ENCODE peak calls at places on chromosomes 12 and 14, in five cellular contexts. One of them, this sample, is unnamed.

GRCh38 chr12:22064968-22065367 is 18.9 kb downstream of the CMAS start:
- DNase-seq in brain microvascular endothelial cell: no peak
- DNase-seq in cardiac muscle cell: no peak
- DNase-seq in T-helper 2 cell: no peak
- DNase-seq in activated T-helper 1 cell treated with anti-CD3 and anti-CD28 coated beads, Interleukin-12 subunit alpha, Interleukin-12 subunit beta, Interleukin-2, Interleukin-4 antibody, amounts not matched to agents 30 ng/mL and 10 ng/mL and 1 ng/mL, durations not matched to agents 14 hours and 24 hours and 36 hours: no peak
- DNase-seq in this sample: no peak

GRCh38 chr12:67919406-67919805 is 69.8 kb upstream of the IFNG-AS1 start:
- DNase-seq in brain microvascular endothelial cell: no peak
- DNase-seq in cardiac muscle cell: no peak
- DNase-seq in T-helper 2 cell: no peak
- DNase-seq in activated T-helper 1 cell treated with anti-CD3 and anti-CD28 coated beads, Interleukin-12 subunit alpha, Interleukin-12 subunit beta, Interleukin-2, Interleukin-4 antibody, amounts not matched to agents 30 ng/mL and 10 ng/mL and 1 ng/mL, durations not matched to agents 14 hours and 24 hours and 36 hours: no peak
- DNase-seq in this sample: no peak

GRCh38 chr12:132566551-132567131 is 43.7 kb downstream of the LRCOL1 start:
- DNase-seq in brain microvascular endothelial cell: no peak
- DNase-seq in cardiac muscle cell: no peak
- DNase-seq in T-helper 2 cell: no peak
- DNase-seq in activated T-helper 1 cell treated with anti-CD3 and anti-CD28 coated beads, Interleukin-12 subunit alpha, Interleukin-12 subunit beta, Interleukin-2, Interleukin-4 antibody, amounts not matched to agents 30 ng/mL and 10 ng/mL and 1 ng/mL, durations not matched to agents 14 hours and 24 hours and 36 hours: no peak
- DNase-seq in this sample: no peak

GRCh38 chr12:49482095-49483051 is 56.5 kb upstream of the KCNH3 start:
- DNase-seq in brain microvascular endothelial cell: no peak
- DNase-seq in cardiac muscle cell: no peak
- DNase-seq in T-helper 2 cell: no peak
- DNase-seq in activated T-helper 1 cell treated with anti-CD3 and anti-CD28 coated beads, Interleukin-12 subunit alpha, Interleukin-12 subunit beta, Interleukin-2, Interleukin-4 antibody, amounts not matched to agents 30 ng/mL and 10 ng/mL and 1 ng/mL, durations not matched to agents 14 hours and 24 hours and 36 hours: no peak
- DNase-seq in this sample: no peak

GRCh38 chr12:53928054-53928879 is 10.4 kb upstream of the HOXC13 start:
- DNase-seq in brain microvascular endothelial cell: no peak
- DNase-seq in cardiac muscle cell: no peak
- DNase-seq in T-helper 2 cell: no peak
- DNase-seq in activated T-helper 1 cell treated with anti-CD3 and anti-CD28 coated beads, Interleukin-12 subunit alpha, Interleukin-12 subunit beta, Interleukin-2, Interleukin-4 antibody, amounts not matched to agents 30 ng/mL and 10 ng/mL and 1 ng/mL, durations not matched to agents 14 hours and 24 hours and 36 hours: no peak
- DNase-seq in this sample: no peak

GRCh38 chr14:29822430-29822709 is 105.3 kb downstream of the PRKD1 start:
- DNase-seq in brain microvascular endothelial cell: no peak
- DNase-seq in cardiac muscle cell: no peak
- DNase-seq in T-helper 2 cell: no peak
- DNase-seq in activated T-helper 1 cell treated with anti-CD3 and anti-CD28 coated beads, Interleukin-12 subunit alpha, Interleukin-12 subunit beta, Interleukin-2, Interleukin-4 antibody, amounts not matched to agents 30 ng/mL and 10 ng/mL and 1 ng/mL, durations not matched to agents 14 hours and 24 hours and 36 hours: no peak
- DNase-seq in this sample: peak; percentile 99

GRCh38 chr12:2387051-2387834 is 334.5 kb downstream of the CACNA1C start:
- DNase-seq in brain microvascular endothelial cell: no peak
- DNase-seq in cardiac muscle cell: no peak
- DNase-seq in T-helper 2 cell: no peak
- DNase-seq in activated T-helper 1 cell treated with anti-CD3 and anti-CD28 coated beads, Interleukin-12 subunit alpha, Interleukin-12 subunit beta, Interleukin-2, Interleukin-4 antibody, amounts not matched to agents 30 ng/mL and 10 ng/mL and 1 ng/mL, durations not matched to agents 14 hours and 24 hours and 36 hours: peak; percentile 10
- DNase-seq in this sample: no peak

GRCh38 chr12:44930972-44931600 is 55.0 kb upstream of the NELL2 start:
- DNase-seq in brain microvascular endothelial cell: no peak
- DNase-seq in cardiac muscle cell: peak; percentile 79
- DNase-seq in T-helper 2 cell: no peak
- DNase-seq in activated T-helper 1 cell treated with anti-CD3 and anti-CD28 coated beads, Interleukin-12 subunit alpha, Interleukin-12 subunit beta, Interleukin-2, Interleukin-4 antibody, amounts not matched to agents 30 ng/mL and 10 ng/mL and 1 ng/mL, durations not matched to agents 14 hours and 24 hours and 36 hours: no peak
- DNase-seq in this sample: peak; percentile 13

GRCh38 chr14:55438066-55438683 is 2.2 kb downstream of the TBPL2 start:
- DNase-seq in brain microvascular endothelial cell: peak; percentile 58
- DNase-seq in cardiac muscle cell: peak; percentile 78
- DNase-seq in T-helper 2 cell: no peak
- DNase-seq in activated T-helper 1 cell treated with anti-CD3 and anti-CD28 coated beads, Interleukin-12 subunit alpha, Interleukin-12 subunit beta, Interleukin-2, Interleukin-4 antibody, amounts not matched to agents 30 ng/mL and 10 ng/mL and 1 ng/mL, durations not matched to agents 14 hours and 24 hours and 36 hours: no peak
- DNase-seq in this sample: peak; percentile 35

GRCh38 chr12:106223485-106224391 is 24.1 kb downstream of the CKAP4 start:
- DNase-seq in brain microvascular endothelial cell: peak; percentile 59
- DNase-seq in cardiac muscle cell: peak; percentile 75
- DNase-seq in T-helper 2 cell: no peak
- DNase-seq in activated T-helper 1 cell treated with anti-CD3 and anti-CD28 coated beads, Interleukin-12 subunit alpha, Interleukin-12 subunit beta, Interleukin-2, Interleukin-4 antibody, amounts not matched to agents 30 ng/mL and 10 ng/mL and 1 ng/mL, durations not matched to agents 14 hours and 24 hours and 36 hours: peak; percentile 59
- DNase-seq in this sample: no peak

GRCh38 chr12:1836854-1837411 is 16.6 kb downstream of the LRTM2 start:
- DNase-seq in brain microvascular endothelial cell: no peak
- DNase-seq in cardiac muscle cell: no peak
- DNase-seq in T-helper 2 cell: no peak
- DNase-seq in activated T-helper 1 cell treated with anti-CD3 and anti-CD28 coated beads, Interleukin-12 subunit alpha, Interleukin-12 subunit beta, Interleukin-2, Interleukin-4 antibody, amounts not matched to agents 30 ng/mL and 10 ng/mL and 1 ng/mL, durations not matched to agents 14 hours and 24 hours and 36 hours: no peak
- DNase-seq in this sample: no peak

GRCh38 chr14:104800600-104801283 is at the start of gene ZBTB42:
- DNase-seq in brain microvascular endothelial cell: peak; percentile 18
- DNase-seq in cardiac muscle cell: peak; percentile 54
- DNase-seq in T-helper 2 cell: peak; percentile 46
- DNase-seq in activated T-helper 1 cell treated with anti-CD3 and anti-CD28 coated beads, Interleukin-12 subunit alpha, Interleukin-12 subunit beta, Interleukin-2, Interleukin-4 antibody, amounts not matched to agents 30 ng/mL and 10 ng/mL and 1 ng/mL, durations not matched to agents 14 hours and 24 hours and 36 hours: peak; percentile 74
- DNase-seq in this sample: peak; percentile 82

GRCh38 chr12:99983721-99984258 is 946 bp downstream of the ANKS1B start:
- DNase-seq in brain microvascular endothelial cell: no peak
- DNase-seq in cardiac muscle cell: no peak
- DNase-seq in T-helper 2 cell: no peak
- DNase-seq in activated T-helper 1 cell treated with anti-CD3 and anti-CD28 coated beads, Interleukin-12 subunit alpha, Interleukin-12 subunit beta, Interleukin-2, Interleukin-4 antibody, amounts not matched to agents 30 ng/mL and 10 ng/mL and 1 ng/mL, durations not matched to agents 14 hours and 24 hours and 36 hours: no peak
- DNase-seq in this sample: no peak

GRCh38 chr14:101808020-101808641 is 46.6 kb downstream of the PPP2R5C start:
- DNase-seq in brain microvascular endothelial cell: no peak
- DNase-seq in cardiac muscle cell: no peak
- DNase-seq in T-helper 2 cell: no peak
- DNase-seq in activated T-helper 1 cell treated with anti-CD3 and anti-CD28 coated beads, Interleukin-12 subunit alpha, Interleukin-12 subunit beta, Interleukin-2, Interleukin-4 antibody, amounts not matched to agents 30 ng/mL and 10 ng/mL and 1 ng/mL, durations not matched to agents 14 hours and 24 hours and 36 hours: no peak
- DNase-seq in this sample: no peak

GRCh38 chr14:49991491-49991890 is 98.6 kb downstream of the ARF6 start:
- DNase-seq in brain microvascular endothelial cell: no peak
- DNase-seq in cardiac muscle cell: peak; percentile 40
- DNase-seq in T-helper 2 cell: no peak
- DNase-seq in activated T-helper 1 cell treated with anti-CD3 and anti-CD28 coated beads, Interleukin-12 subunit alpha, Interleukin-12 subunit beta, Interleukin-2, Interleukin-4 antibody, amounts not matched to agents 30 ng/mL and 10 ng/mL and 1 ng/mL, durations not matched to agents 14 hours and 24 hours and 36 hours: no peak
- DNase-seq in this sample: no peak

GRCh38 chr14:22854963-22855724 is 16.4 kb upstream of the LRP10 start:
- DNase-seq in brain microvascular endothelial cell: no peak
- DNase-seq in cardiac muscle cell: no peak
- DNase-seq in T-helper 2 cell: no peak
- DNase-seq in activated T-helper 1 cell treated with anti-CD3 and anti-CD28 coated beads, Interleukin-12 subunit alpha, Interleukin-12 subunit beta, Interleukin-2, Interleukin-4 antibody, amounts not matched to agents 30 ng/mL and 10 ng/mL and 1 ng/mL, durations not matched to agents 14 hours and 24 hours and 36 hours: no peak
- DNase-seq in this sample: no peak

GRCh38 chr14:69615471-69616407 is 4.3 kb downstream of the SUSD6 start:
- DNase-seq in brain microvascular endothelial cell: peak; percentile 78
- DNase-seq in cardiac muscle cell: peak; percentile 87
- DNase-seq in T-helper 2 cell: no peak
- DNase-seq in activated T-helper 1 cell treated with anti-CD3 and anti-CD28 coated beads, Interleukin-12 subunit alpha, Interleukin-12 subunit beta, Interleukin-2, Interleukin-4 antibody, amounts not matched to agents 30 ng/mL and 10 ng/mL and 1 ng/mL, durations not matched to agents 14 hours and 24 hours and 36 hours: peak; percentile 50
- DNase-seq in this sample: no peak

GRCh38 chr12:56574210-56574609 is 52.6 kb downstream of the RBMS2 start:
- DNase-seq in brain microvascular endothelial cell: peak; percentile 47
- DNase-seq in cardiac muscle cell: peak; percentile 82
- DNase-seq in T-helper 2 cell: no peak
- DNase-seq in activated T-helper 1 cell treated with anti-CD3 and anti-CD28 coated beads, Interleukin-12 subunit alpha, Interleukin-12 subunit beta, Interleukin-2, Interleukin-4 antibody, amounts not matched to agents 30 ng/mL and 10 ng/mL and 1 ng/mL, durations not matched to agents 14 hours and 24 hours and 36 hours: no peak
- DNase-seq in this sample: no peak

GRCh38 chr14:71690478-71690877 is 241.8 kb upstream of the RGS6 start:
- DNase-seq in brain microvascular endothelial cell: no peak
- DNase-seq in cardiac muscle cell: no peak
- DNase-seq in T-helper 2 cell: no peak
- DNase-seq in activated T-helper 1 cell treated with anti-CD3 and anti-CD28 coated beads, Interleukin-12 subunit alpha, Interleukin-12 subunit beta, Interleukin-2, Interleukin-4 antibody, amounts not matched to agents 30 ng/mL and 10 ng/mL and 1 ng/mL, durations not matched to agents 14 hours and 24 hours and 36 hours: no peak
- DNase-seq in this sample: no peak

GRCh38 chr14:75494898-75495297 is 27.4 kb upstream of the BATF start:
- DNase-seq in brain microvascular endothelial cell: no peak
- DNase-seq in cardiac muscle cell: no peak
- DNase-seq in T-helper 2 cell: no peak
- DNase-seq in activated T-helper 1 cell treated with anti-CD3 and anti-CD28 coated beads, Interleukin-12 subunit alpha, Interleukin-12 subunit beta, Interleukin-2, Interleukin-4 antibody, amounts not matched to agents 30 ng/mL and 10 ng/mL and 1 ng/mL, durations not matched to agents 14 hours and 24 hours and 36 hours: no peak
- DNase-seq in this sample: no peak

GRCh38 chr12:131340616-131341210 is 370.2 kb upstream of the SFSWAP start:
- DNase-seq in brain microvascular endothelial cell: no peak
- DNase-seq in cardiac muscle cell: no peak
- DNase-seq in T-helper 2 cell: no peak
- DNase-seq in activated T-helper 1 cell treated with anti-CD3 and anti-CD28 coated beads, Interleukin-12 subunit alpha, Interleukin-12 subunit beta, Interleukin-2, Interleukin-4 antibody, amounts not matched to agents 30 ng/mL and 10 ng/mL and 1 ng/mL, durations not matched to agents 14 hours and 24 hours and 36 hours: no peak
- DNase-seq in this sample: no peak

GRCh38 chr12:7067096-7067495 is 6.6 kb downstream of the C1S start:
- DNase-seq in brain microvascular endothelial cell: no peak
- DNase-seq in cardiac muscle cell: no peak
- DNase-seq in T-helper 2 cell: no peak
- DNase-seq in activated T-helper 1 cell treated with anti-CD3 and anti-CD28 coated beads, Interleukin-12 subunit alpha, Interleukin-12 subunit beta, Interleukin-2, Interleukin-4 antibody, amounts not matched to agents 30 ng/mL and 10 ng/mL and 1 ng/mL, durations not matched to agents 14 hours and 24 hours and 36 hours: no peak
- DNase-seq in this sample: no peak